ENCODE peak calls at places on chromosomes 7 and 10, in four cellular contexts. H is CD4-positive, alpha-beta T cell; K is activated CD8-positive, alpha-beta memory T cell treated with anti-CD3 and anti-CD28 coated beads for 4 hours; Y is stimulated activated CD4-positive, alpha-beta T cell treated with anti-CD3 and anti-CD28 coated beads, TNF-alpha, amount 100 ng/mL, for 4 hours. T is an unnamed sample.

GRCh38 chr10:33325929-33326328 is 8.5 kb downstream of the NRP1 start:
- DNase-seq in H (no peak), K (no peak), Y (no peak), T (no peak)

GRCh38 chr7:94375167-94375566 is 19.5 kb upstream of the COL1A2 start:
- DNase-seq in H (no peak), K (no peak), Y (no peak), T (peak; percentile 62)

GRCh38 chr7:41134242-41134872 is 568.5 kb downstream of the INHBA start:
- DNase-seq in H (no peak), K (no peak), Y (no peak), T (no peak)

GRCh38 chr7:36747969-36748574 is 23.8 kb upstream of the AOAH start:
- DNase-seq in H (no peak), K (no peak), Y (no peak), T (no peak)

GRCh38 chr7:140989068-140989467 is 25.7 kb downstream of the MRPS33 start:
- DNase-seq in H (no peak), K (no peak), Y (no peak), T (no peak)

GRCh38 chr10:88508054-88508453 is 75.1 kb downstream of the RNLS start:
- DNase-seq in H (no peak), K (no peak), Y (no peak), T (no peak)

GRCh38 chr7:1300206-1300605 is 67.5 kb downstream of the UNCX start:
- DNase-seq in H (no peak), K (no peak), Y (no peak), T (no peak)

GRCh38 chr10:53403688-53404087 is 631.1 kb upstream of the MBL2 start:
- DNase-seq in H (no peak), K (no peak), Y (no peak), T (peak; percentile 51)

GRCh38 chr10:36187382-36188042 is 545.4 kb upstream of the FZD8 start:
- DNase-seq in H (no peak), K (no peak), Y (no peak), T (no peak)

GRCh38 chr10:71528371-71529202 is 131.9 kb downstream of the CDH23 start:
- DNase-seq in H (no peak), K (no peak), Y (no peak), T (no peak)

GRCh38 chr10:45411607-45411940 is 37.6 kb downstream of the ALOX5 start:
- DNase-seq in H (no peak), K (no peak), Y (no peak), T (no peak)

GRCh38 chr10:98402513-98402912 is 12.5 kb downstream of the PYROXD2 start:
- DNase-seq in H (no peak), K (no peak), Y (no peak), T (no peak)

GRCh38 chr10:119811122-119811521 is 61.5 kb downstream of the MCMBP start:
- DNase-seq in H (no peak), K (no peak), Y (no peak), T (no peak)

GRCh38 chr7:6208573-6209328 is 63.7 kb downstream of the CYTH3 start:
- DNase-seq in H (no peak), K (no peak), Y (no peak), T (no peak)

GRCh38 chr7:73329861-73330581 is 2.1 kb downstream of the FKBP6 start:
- DNase-seq in H (no peak), K (no peak), Y (no peak), T (no peak)

GRCh38 chr7:139695616-139696015 is 82.2 kb downstream of the HIPK2 start:
- DNase-seq in H (no peak), K (no peak), Y (no peak), T (no peak)

GRCh38 chr7:14596421-14596820 is 306.1 kb downstream of the DGKB start:
- DNase-seq in H (no peak), K (no peak), Y (no peak), T (no peak)

GRCh38 chr7:77707504-77707992 is 11.3 kb downstream of the RSBN1L start:
- DNase-seq in H (no peak), K (no peak), Y (no peak), T (no peak)

GRCh38 chr7:92025260-92025659 is 84.6 kb downstream of the AKAP9 start:
- DNase-seq in H (no peak), K (no peak), Y (no peak), T (no peak)

GRCh38 chr10:125157473-125157865 is 2.9 kb downstream of the CTBP2 start:
- DNase-seq in H (no peak), K (no peak), Y (no peak), T (no peak)

GRCh38 chr7:12127490-12127889 is 83.6 kb upstream of the TMEM106B start:
- DNase-seq in H (no peak), K (no peak), Y (no peak), T (no peak)

GRCh38 chr10:127798116-127798515 is 61.1 kb downstream of the FOXI2 start:
- DNase-seq in H (no peak), K (no peak), Y (no peak), T (no peak)

GRCh38 chr7:127862540-127862939 is 168.7 kb downstream of the LRRC4 start:
- DNase-seq in H (no peak), K (no peak), Y (no peak), T (no peak)

GRCh38 chr10:102300289-102300843 is 55.0 kb downstream of the GBF1 start:
- DNase-seq in H (no peak), K (no peak), Y (no peak), T (no peak)

T was measured in mucosa of gallbladder.